ENCODE peak calls at places on chromosomes 7 and 10, in five cellular contexts. N is GM12878, U is NT2/D1, J is HepG2, V is H1. K is an unnamed sample.
A peak's percentile ranks its signal among the peaks of the same experiment; 100 is the strongest.

GRCh38 chr10:58943234-58943633 is 233.2 kb upstream of the PHYHIPL start:
- DNase-seq in N (no peak), U (no peak), J (no peak), V (no peak), K (no peak)

GRCh38 chr7:129635300-129636029 is 23.9 kb downstream of the NRF1 start:
- DNase-seq in N (peak; percentile 47), U (peak; percentile 67), J (peak; percentile 73), V (no peak), K (peak; percentile 74)

GRCh38 chr7:87413951-87414381 is 61.5 kb downstream of the ABCB4 start:
- DNase-seq in N (no peak), U (no peak), J (no peak), V (no peak), K (no peak)

GRCh38 chr10:79047875-79048638 is 20.7 kb upstream of the ZMIZ1 start:
- DNase-seq in N (no peak), U (no peak), J (no peak), V (no peak), K (no peak)

GRCh38 chr7:93902777-93903423 is 3.5 kb upstream of the GNGT1 start:
- DNase-seq in N (no peak), U (peak; percentile 57), J (peak; percentile 25), V (no peak), K (peak; percentile 39)

GRCh38 chr7:134695321-134695860 is 48.7 kb downstream of the BPGM start:
- DNase-seq in N (no peak), U (no peak), J (no peak), V (no peak), K (no peak)

GRCh38 chr10:11331706-11332105 is 279.7 kb downstream of the USP6NL start:
- DNase-seq in N (no peak), U (no peak), J (no peak), V (no peak), K (no peak)

GRCh38 chr10:19209319-19209718 is 160.7 kb downstream of the MALRD1 start:
- DNase-seq in N (no peak), U (no peak), J (no peak), V (no peak), K (no peak)

GRCh38 chr7:73831656-73832579 is 1.1 kb downstream of the CLDN4 start:
- DNase-seq in N (no peak), U (no peak), J (peak; percentile 58), V (no peak), K (no peak)

GRCh38 chr7:158284121-158284520 is 303.5 kb downstream of the PTPRN2 start:
- DNase-seq in N (no peak), U (no peak), J (no peak), V (no peak), K (no peak)
- TF ChIP-seq SUZ12 in N (no peak), U (no peak), J (no peak), V (no peak), K (no peak)

DNA sequence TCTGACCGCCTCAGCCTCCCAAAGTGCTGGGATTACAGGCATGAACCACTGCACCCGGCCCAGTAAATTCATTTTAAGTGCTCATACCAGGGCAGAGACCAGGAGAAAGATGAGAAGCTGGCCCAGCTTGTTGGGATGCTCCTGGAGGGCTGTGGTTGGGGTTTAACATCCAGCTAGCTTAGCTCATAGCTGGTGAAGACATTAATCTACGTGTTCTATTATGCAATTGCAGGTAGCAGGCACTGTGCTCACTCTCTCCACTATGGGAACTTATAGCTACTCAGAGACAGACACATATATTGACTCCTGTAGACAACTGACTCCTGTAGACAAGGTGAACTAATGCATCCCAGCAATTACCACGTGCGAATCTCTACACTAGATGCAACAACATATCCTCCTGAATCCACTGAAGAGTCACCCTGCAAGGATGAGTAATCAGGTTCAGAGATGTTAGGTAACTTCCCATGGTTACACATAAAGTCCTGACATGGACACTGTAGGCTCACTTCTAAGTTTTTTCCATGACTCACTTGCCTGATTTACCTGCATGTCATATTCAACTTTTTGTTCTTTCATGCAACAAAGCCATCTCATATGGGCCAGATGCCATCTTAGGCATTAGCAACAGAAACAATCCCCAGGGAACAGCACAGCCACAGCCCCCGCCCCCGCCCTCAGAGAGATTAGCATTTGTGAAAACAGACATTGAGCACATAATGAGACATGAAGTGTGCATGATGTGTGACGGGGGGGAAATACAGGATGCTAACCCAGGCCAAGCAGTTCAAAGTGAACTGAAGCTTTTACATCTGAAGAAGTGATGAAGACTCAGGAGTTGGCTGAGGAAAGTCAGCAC is 37.2 kb downstream of the ERLIN1 start:
- DNase-seq in N (peak; percentile 61), U (no peak), J (peak; percentile 43), V (no peak), K (no peak)
- TF ChIP-seq SUZ12 in N (no peak), U (no peak), J (no peak), V (no peak), K (no peak)

GRCh38 chr7:64870656-64871055 is 32.4 kb upstream of the ZNF273 start:
- DNase-seq in N (no peak), U (no peak), J (no peak), V (no peak), K (no peak)
- TF ChIP-seq SUZ12 in N (no peak), U (no peak), J (no peak), V (no peak), K (no peak)

GRCh38 chr7:70082026-70082655 is 483.9 kb downstream of the AUTS2 start:
- DNase-seq in N (no peak), U (no peak), J (no peak), V (no peak), K (no peak)
- TF ChIP-seq SUZ12 in N (no peak), U (no peak), J (no peak), V (no peak), K (no peak)

DNA sequence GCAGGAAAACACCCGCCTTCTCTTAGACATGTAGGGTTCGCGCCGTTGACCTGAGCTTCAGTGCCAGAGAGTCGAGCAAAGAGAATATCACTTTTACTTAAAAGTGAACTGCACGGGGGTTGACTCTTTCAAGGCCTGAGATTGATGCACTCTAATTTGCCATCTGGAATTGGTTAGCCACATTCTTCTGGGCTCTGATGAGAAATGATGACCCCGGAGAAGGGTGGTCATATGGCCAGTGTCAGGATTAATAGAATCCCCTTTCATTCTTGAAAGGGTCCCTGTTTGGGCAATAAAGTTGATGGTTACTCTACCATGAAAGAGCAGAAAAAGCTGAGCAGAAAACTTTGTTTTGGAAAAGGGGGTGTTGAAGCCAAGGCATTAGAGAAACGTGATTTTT is 31.2 kb downstream of the GRK5 start:
- DNase-seq in N (no peak), U (no peak), J (no peak), V (no peak), K (no peak)
- TF ChIP-seq SUZ12 in N (no peak), U (no peak), J (no peak), V (no peak), K (no peak)

GRCh38 chr7:90320418-90320800 is 695 bp downstream of the FAM237B start:
- DNase-seq in N (no peak), U (no peak), J (no peak), V (no peak), K (no peak)
- TF ChIP-seq SUZ12 in N (no peak), U (no peak), J (no peak), V (no peak), K (no peak)